ENCODE peak calls at places on chromosomes 16 and 17, in eight cellular contexts. One of them, this sample, is unnamed.

GRCh38 chr16:30524575-30525571 is 1.5 kb downstream of the ZNF768 start:
- DNase-seq in activated CD4-positive, alpha-beta T cell treated with anti-CD3 and anti-CD28 coated beads for 1 hour: no peak
- DNase-seq in CD4-positive, CD25-positive, alpha-beta regulatory T cell: no peak
- DNase-seq in activated CD8-positive, alpha-beta T cell treated with anti-CD3 and anti-CD28 coated beads, Interleukin-2, amount 10 ng/mL, durations not matched to agents 7 days and 5 days: no peak
- DNase-seq in AG20443: no peak
- DNase-seq in activated T-helper 1 cell treated with anti-CD3 and anti-CD28 coated beads, Interleukin-2, amount 50 U/mL, for 16 hours: no peak
- DNase-seq in GM23338: no peak
- DNase-seq in HS-27A: no peak
- DNase-seq in this sample: no peak

GRCh38 chr17:52181842-52182241 is 23.3 kb upstream of the CA10 start:
- DNase-seq in HS-27A: no peak
- DNase-seq in GM23338: peak
- DNase-seq in CD4-positive, CD25-positive, alpha-beta regulatory T cell: no peak
- DNase-seq in activated T-helper 1 cell treated with anti-CD3 and anti-CD28 coated beads, Interleukin-2, amount 50 U/mL, for 16 hours: no peak
- DNase-seq in activated CD4-positive, alpha-beta T cell treated with anti-CD3 and anti-CD28 coated beads for 1 hour: no peak
- DNase-seq in activated CD8-positive, alpha-beta T cell treated with anti-CD3 and anti-CD28 coated beads, Interleukin-2, amount 10 ng/mL, durations not matched to agents 7 days and 5 days: no peak
- DNase-seq in AG20443: no peak
- DNase-seq in this sample: no peak

GRCh38 chr17:42312285-42313130 is 24.2 kb downstream of the STAT5A start:
- DNase-seq in activated CD4-positive, alpha-beta T cell treated with anti-CD3 and anti-CD28 coated beads for 1 hour: peak
- DNase-seq in AG20443: peak
- DNase-seq in GM23338: peak
- DNase-seq in activated T-helper 1 cell treated with anti-CD3 and anti-CD28 coated beads, Interleukin-2, amount 50 U/mL, for 16 hours: peak
- DNase-seq in activated CD8-positive, alpha-beta T cell treated with anti-CD3 and anti-CD28 coated beads, Interleukin-2, amount 10 ng/mL, durations not matched to agents 7 days and 5 days: peak
- DNase-seq in CD4-positive, CD25-positive, alpha-beta regulatory T cell: peak
- DNase-seq in HS-27A: no peak
- DNase-seq in this sample: peak

GRCh38 chr17:8557176-8557806 is 73.2 kb downstream of the MYH10 start:
- DNase-seq in activated T-helper 1 cell treated with anti-CD3 and anti-CD28 coated beads, Interleukin-2, amount 50 U/mL, for 16 hours: no peak
- DNase-seq in AG20443: no peak
- DNase-seq in GM23338: no peak
- DNase-seq in CD4-positive, CD25-positive, alpha-beta regulatory T cell: no peak
- DNase-seq in HS-27A: no peak
- DNase-seq in activated CD8-positive, alpha-beta T cell treated with anti-CD3 and anti-CD28 coated beads, Interleukin-2, amount 10 ng/mL, durations not matched to agents 7 days and 5 days: no peak
- DNase-seq in activated CD4-positive, alpha-beta T cell treated with anti-CD3 and anti-CD28 coated beads for 1 hour: no peak
- DNase-seq in this sample: no peak

GRCh38 chr16:78196527-78196926 is 97.1 kb downstream of the WWOX start:
- DNase-seq in activated CD8-positive, alpha-beta T cell treated with anti-CD3 and anti-CD28 coated beads, Interleukin-2, amount 10 ng/mL, durations not matched to agents 7 days and 5 days: no peak
- DNase-seq in AG20443: no peak
- DNase-seq in GM23338: no peak
- DNase-seq in HS-27A: no peak
- DNase-seq in activated CD4-positive, alpha-beta T cell treated with anti-CD3 and anti-CD28 coated beads for 1 hour: no peak
- DNase-seq in CD4-positive, CD25-positive, alpha-beta regulatory T cell: no peak
- DNase-seq in activated T-helper 1 cell treated with anti-CD3 and anti-CD28 coated beads, Interleukin-2, amount 50 U/mL, for 16 hours: no peak
- DNase-seq in this sample: no peak

GRCh38 chr17:64418506-64419339 is 28.1 kb upstream of the PECAM1 start:
- DNase-seq in GM23338: peak
- DNase-seq in activated CD4-positive, alpha-beta T cell treated with anti-CD3 and anti-CD28 coated beads for 1 hour: no peak
- DNase-seq in activated T-helper 1 cell treated with anti-CD3 and anti-CD28 coated beads, Interleukin-2, amount 50 U/mL, for 16 hours: no peak
- DNase-seq in HS-27A: no peak
- DNase-seq in CD4-positive, CD25-positive, alpha-beta regulatory T cell: no peak
- DNase-seq in activated CD8-positive, alpha-beta T cell treated with anti-CD3 and anti-CD28 coated beads, Interleukin-2, amount 10 ng/mL, durations not matched to agents 7 days and 5 days: no peak
- DNase-seq in AG20443: peak
- DNase-seq in this sample: peak

GRCh38 chr17:58513391-58513912 is 986 bp downstream of the MTMR4 start:
- DNase-seq in CD4-positive, CD25-positive, alpha-beta regulatory T cell: no peak
- DNase-seq in activated CD4-positive, alpha-beta T cell treated with anti-CD3 and anti-CD28 coated beads for 1 hour: no peak
- DNase-seq in activated CD8-positive, alpha-beta T cell treated with anti-CD3 and anti-CD28 coated beads, Interleukin-2, amount 10 ng/mL, durations not matched to agents 7 days and 5 days: no peak
- DNase-seq in AG20443: no peak
- DNase-seq in GM23338: no peak
- DNase-seq in activated T-helper 1 cell treated with anti-CD3 and anti-CD28 coated beads, Interleukin-2, amount 50 U/mL, for 16 hours: no peak
- DNase-seq in HS-27A: no peak
- DNase-seq in this sample: no peak

GRCh38 chr17:42814633-42815399 is 9.3 kb downstream of the BECN1 start:
- DNase-seq in HS-27A: peak
- DNase-seq in GM23338: no peak
- DNase-seq in activated CD4-positive, alpha-beta T cell treated with anti-CD3 and anti-CD28 coated beads for 1 hour: no peak
- DNase-seq in AG20443: peak
- DNase-seq in CD4-positive, CD25-positive, alpha-beta regulatory T cell: no peak
- DNase-seq in activated T-helper 1 cell treated with anti-CD3 and anti-CD28 coated beads, Interleukin-2, amount 50 U/mL, for 16 hours: no peak
- DNase-seq in activated CD8-positive, alpha-beta T cell treated with anti-CD3 and anti-CD28 coated beads, Interleukin-2, amount 10 ng/mL, durations not matched to agents 7 days and 5 days: no peak
- DNase-seq in this sample: peak

GRCh38 chr16:84548971-84549844 is 44.7 kb upstream of the MEAK7 start:
- DNase-seq in CD4-positive, CD25-positive, alpha-beta regulatory T cell: peak
- DNase-seq in activated CD4-positive, alpha-beta T cell treated with anti-CD3 and anti-CD28 coated beads for 1 hour: peak
- DNase-seq in GM23338: no peak
- DNase-seq in activated T-helper 1 cell treated with anti-CD3 and anti-CD28 coated beads, Interleukin-2, amount 50 U/mL, for 16 hours: peak
- DNase-seq in HS-27A: no peak
- DNase-seq in AG20443: no peak
- DNase-seq in activated CD8-positive, alpha-beta T cell treated with anti-CD3 and anti-CD28 coated beads, Interleukin-2, amount 10 ng/mL, durations not matched to agents 7 days and 5 days: peak
- DNase-seq in this sample: no peak

GRCh38 chr17:27497696-27498095 is 41.4 kb downstream of the KSR1 start:
- DNase-seq in CD4-positive, CD25-positive, alpha-beta regulatory T cell: no peak
- DNase-seq in HS-27A: no peak
- DNase-seq in activated CD8-positive, alpha-beta T cell treated with anti-CD3 and anti-CD28 coated beads, Interleukin-2, amount 10 ng/mL, durations not matched to agents 7 days and 5 days: no peak
- DNase-seq in GM23338: no peak
- DNase-seq in AG20443: no peak
- DNase-seq in activated T-helper 1 cell treated with anti-CD3 and anti-CD28 coated beads, Interleukin-2, amount 50 U/mL, for 16 hours: no peak
- DNase-seq in activated CD4-positive, alpha-beta T cell treated with anti-CD3 and anti-CD28 coated beads for 1 hour: no peak
- DNase-seq in this sample: no peak

GRCh38 chr17:40075216-40076100 is 12.7 kb downstream of the THRA start:
- DNase-seq in activated T-helper 1 cell treated with anti-CD3 and anti-CD28 coated beads, Interleukin-2, amount 50 U/mL, for 16 hours: peak
- DNase-seq in activated CD4-positive, alpha-beta T cell treated with anti-CD3 and anti-CD28 coated beads for 1 hour: peak
- DNase-seq in HS-27A: no peak
- DNase-seq in AG20443: peak
- DNase-seq in GM23338: peak
- DNase-seq in activated CD8-positive, alpha-beta T cell treated with anti-CD3 and anti-CD28 coated beads, Interleukin-2, amount 10 ng/mL, durations not matched to agents 7 days and 5 days: peak
- DNase-seq in CD4-positive, CD25-positive, alpha-beta regulatory T cell: peak
- DNase-seq in this sample: peak

GRCh38 chr17:81339502-81340296 is 44.6 kb upstream of the SLC38A10 start:
- DNase-seq in activated T-helper 1 cell treated with anti-CD3 and anti-CD28 coated beads, Interleukin-2, amount 50 U/mL, for 16 hours: no peak
- DNase-seq in AG20443: no peak
- DNase-seq in GM23338: no peak
- DNase-seq in activated CD8-positive, alpha-beta T cell treated with anti-CD3 and anti-CD28 coated beads, Interleukin-2, amount 10 ng/mL, durations not matched to agents 7 days and 5 days: no peak
- DNase-seq in CD4-positive, CD25-positive, alpha-beta regulatory T cell: no peak
- DNase-seq in activated CD4-positive, alpha-beta T cell treated with anti-CD3 and anti-CD28 coated beads for 1 hour: no peak
- DNase-seq in HS-27A: no peak
- DNase-seq in this sample: no peak

GRCh38 chr17:57530508-57530907 is 214.6 kb downstream of the CCDC182 start:
- DNase-seq in activated T-helper 1 cell treated with anti-CD3 and anti-CD28 coated beads, Interleukin-2, amount 50 U/mL, for 16 hours: no peak
- DNase-seq in HS-27A: no peak
- DNase-seq in GM23338: peak
- DNase-seq in activated CD4-positive, alpha-beta T cell treated with anti-CD3 and anti-CD28 coated beads for 1 hour: no peak
- DNase-seq in CD4-positive, CD25-positive, alpha-beta regulatory T cell: no peak
- DNase-seq in AG20443: no peak
- DNase-seq in activated CD8-positive, alpha-beta T cell treated with anti-CD3 and anti-CD28 coated beads, Interleukin-2, amount 10 ng/mL, durations not matched to agents 7 days and 5 days: peak
- DNase-seq in this sample: no peak

GRCh38 chr16:31138621-31139578 is 3.4 kb upstream of the PRSS8 start:
- DNase-seq in AG20443: peak
- DNase-seq in CD4-positive, CD25-positive, alpha-beta regulatory T cell: no peak
- DNase-seq in activated CD4-positive, alpha-beta T cell treated with anti-CD3 and anti-CD28 coated beads for 1 hour: no peak
- DNase-seq in HS-27A: peak
- DNase-seq in GM23338: peak
- DNase-seq in activated T-helper 1 cell treated with anti-CD3 and anti-CD28 coated beads, Interleukin-2, amount 50 U/mL, for 16 hours: no peak
- DNase-seq in activated CD8-positive, alpha-beta T cell treated with anti-CD3 and anti-CD28 coated beads, Interleukin-2, amount 10 ng/mL, durations not matched to agents 7 days and 5 days: no peak
- DNase-seq in this sample: peak

GRCh38 chr16:51450913-51451312 is 299.8 kb upstream of the SALL1 start:
- DNase-seq in activated CD4-positive, alpha-beta T cell treated with anti-CD3 and anti-CD28 coated beads for 1 hour: no peak
- DNase-seq in activated T-helper 1 cell treated with anti-CD3 and anti-CD28 coated beads, Interleukin-2, amount 50 U/mL, for 16 hours: no peak
- DNase-seq in HS-27A: no peak
- DNase-seq in CD4-positive, CD25-positive, alpha-beta regulatory T cell: no peak
- DNase-seq in GM23338: no peak
- DNase-seq in activated CD8-positive, alpha-beta T cell treated with anti-CD3 and anti-CD28 coated beads, Interleukin-2, amount 10 ng/mL, durations not matched to agents 7 days and 5 days: no peak
- DNase-seq in AG20443: no peak
- DNase-seq in this sample: no peak

GRCh38 chr16:88384222-88385111 is 1.7 kb downstream of the ZNF469 start:
- DNase-seq in GM23338: no peak
- DNase-seq in HS-27A: no peak
- DNase-seq in AG20443: no peak
- DNase-seq in CD4-positive, CD25-positive, alpha-beta regulatory T cell: no peak
- DNase-seq in activated T-helper 1 cell treated with anti-CD3 and anti-CD28 coated beads, Interleukin-2, amount 50 U/mL, for 16 hours: no peak
- DNase-seq in activated CD4-positive, alpha-beta T cell treated with anti-CD3 and anti-CD28 coated beads for 1 hour: no peak
- DNase-seq in activated CD8-positive, alpha-beta T cell treated with anti-CD3 and anti-CD28 coated beads, Interleukin-2, amount 10 ng/mL, durations not matched to agents 7 days and 5 days: no peak
- DNase-seq in this sample: no peak

GRCh38 chr16:28873543-28874201 is 4.6 kb upstream of the ATP2A1 start:
- DNase-seq in CD4-positive, CD25-positive, alpha-beta regulatory T cell: peak
- DNase-seq in AG20443: peak
- DNase-seq in HS-27A: no peak
- DNase-seq in activated CD8-positive, alpha-beta T cell treated with anti-CD3 and anti-CD28 coated beads, Interleukin-2, amount 10 ng/mL, durations not matched to agents 7 days and 5 days: peak
- DNase-seq in activated CD4-positive, alpha-beta T cell treated with anti-CD3 and anti-CD28 coated beads for 1 hour: peak
- DNase-seq in GM23338: peak
- DNase-seq in activated T-helper 1 cell treated with anti-CD3 and anti-CD28 coated beads, Interleukin-2, amount 50 U/mL, for 16 hours: peak
- DNase-seq in this sample: peak